ENCODE peak calls at places on chromosomes 1 and 21, in five cellular contexts. N, J, O, W and I are unnamed samples.

GRCh38 chr1:222754386-222755139 is 17.6 kb downstream of the FAM177B start:
- DNase-seq in J (no peak), N (no peak), W (no peak), O (no peak), I (no peak)

GRCh38 chr1:12541274-12542137 is 76.5 kb downstream of the DHRS3 start:
- DNase-seq in W (no peak), N (no peak), O (no peak), J (peak), I (no peak)

GRCh38 chr1:33410091-33410701 is 20.7 kb downstream of the PHC2 start:
- DNase-seq in N (no peak), W (no peak), J (no peak), O (no peak), I (no peak)

GRCh38 chr1:221863635-221864034 is 121.7 kb upstream of the DUSP10 start:
- DNase-seq in J (no peak), N (no peak), W (no peak), O (no peak), I (no peak)

GRCh38 chr1:178768423-178768822 is 43.4 kb downstream of the RALGPS2 start:
- DNase-seq in W (peak), O (peak), N (no peak), J (peak), I (peak)

GRCh38 chr1:151713044-151713443 is 3.6 kb downstream of the CELF3 start:
- DNase-seq in J (no peak), O (no peak), W (no peak), N (no peak), I (no peak)

GRCh38 chr1:10829965-10830515 is 33.6 kb upstream of the CASZ1 start:
- DNase-seq in J (no peak), O (no peak), W (no peak), N (no peak), I (no peak)

GRCh38 chr1:54937469-54937868 is 43.0 kb upstream of the TMEM61 start:
- DNase-seq in W (no peak), N (no peak), O (no peak), J (no peak), I (no peak)

GRCh38 chr1:19861034-19861433 is 21.2 kb upstream of the OTUD3 start:
- DNase-seq in N (no peak), J (peak), O (no peak), W (no peak), I (no peak)

GRCh38 chr1:39576016-39576657 is 453 bp downstream of the PABPC4 start:
- DNase-seq in N (no peak), J (no peak), O (no peak), W (no peak), I (no peak)

GRCh38 chr1:168842916-168843315 is 113.9 kb upstream of the DPT start:
- DNase-seq in J (no peak), W (no peak), O (no peak), N (no peak), I (no peak)

GRCh38 chr1:235015291-235015990 is 113.2 kb downstream of the TOMM20 start:
- DNase-seq in N (peak), J (no peak), W (no peak), O (no peak), I (no peak)

GRCh38 chr1:226608699-226609505 is 60.3 kb downstream of the STUM start:
- DNase-seq in J (peak), O (peak), W (peak), N (no peak), I (peak)

GRCh38 chr1:20237646-20238045 is 51.3 kb upstream of the PLA2G2C start:
- DNase-seq in O (no peak), W (no peak), J (no peak), N (no peak), I (no peak)

GRCh38 chr1:3320246-3321152 is 134.0 kb upstream of the ARHGEF16 start:
- DNase-seq in J (no peak), O (no peak), W (peak), N (no peak), I (peak)

GRCh38 chr21:25561668-25562641 is 45.3 kb downstream of the MRPL39 start:
- DNase-seq in O (peak), J (no peak), W (no peak), N (peak), I (no peak)

GRCh38 chr21:44710756-44711326 is 531 bp downstream of the TSPEAR start:
- DNase-seq in O (peak), J (no peak), W (no peak), N (no peak), I (no peak)

GRCh38 chr1:116457944-116458343 is 84.9 kb downstream of the ATP1A1 start:
- DNase-seq in J (no peak), O (no peak), W (no peak), N (no peak), I (no peak)

GRCh38 chr1:154411525-154411924 is 6.4 kb downstream of the IL6R start:
- DNase-seq in W (no peak), O (no peak), J (no peak), N (no peak), I (no peak)

GRCh38 chr21:27108228-27108627 is 141.3 kb upstream of the ADAMTS5 start:
- DNase-seq in O (no peak), N (no peak), J (no peak), W (no peak), I (no peak)

GRCh38 chr1:161511756-161512060 is 6.5 kb downstream of the FCGR2A start:
- DNase-seq in W (no peak), O (no peak), J (no peak), N (no peak), I (no peak)

GRCh38 chr21:20591294-20591693 is 406.9 kb upstream of the NCAM2 start:
- DNase-seq in O (no peak), W (no peak), J (no peak), N (no peak), I (no peak)

GRCh38 chr1:80453775-80454174 is 1347.0 kb upstream of the ADGRL2 start:
- DNase-seq in O (no peak), N (no peak), J (no peak), W (no peak), I (no peak)

GRCh38 chr1:17350053-17350452 is 21.9 kb upstream of the PADI6 start:
- DNase-seq in O (no peak), J (no peak), N (no peak), W (no peak), I (no peak)

GRCh38 chr1:156608981-156609380 is 7.7 kb upstream of the GPATCH4 start:
- DNase-seq in N (no peak), J (peak), W (no peak), O (peak), I (no peak)
- TF ChIP-seq SRF in N (no peak), J (no peak), W (no peak), O (no peak), I (no peak)

DNA sequence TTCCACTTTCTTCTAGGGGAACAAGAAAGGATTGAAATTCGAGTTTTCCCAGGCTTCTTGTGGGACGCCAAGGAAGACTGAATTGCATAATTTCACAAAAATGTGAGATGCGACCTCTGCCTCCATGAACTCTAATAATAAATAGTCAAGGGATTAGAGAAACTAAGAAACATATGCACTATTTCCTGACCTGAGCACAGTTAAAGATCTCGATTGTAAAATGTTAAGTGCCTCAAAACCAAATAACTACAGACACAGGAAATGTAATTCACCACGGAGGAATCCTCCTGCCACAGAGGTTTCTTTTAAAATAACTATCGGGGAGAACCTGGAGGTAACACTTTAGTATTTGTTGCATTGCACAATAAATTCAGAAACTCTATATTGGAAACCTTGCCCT is 117.3 kb upstream of the MARK1 start:
- DNase-seq in W (no peak), J (no peak), N (no peak), O (no peak), I (no peak)
- H2AFZ ChIP-seq in W (no peak), J (no peak), N (no peak), O (no peak), I (no peak)

GRCh38 chr1:203797948-203798347 is 2.5 kb downstream of the ZBED6 start:
- DNase-seq in J (peak), N (no peak), W (no peak), O (no peak), I (peak)
- TF ChIP-seq SRF in J (no peak), N (no peak), W (no peak), O (no peak), I (no peak)

DNA sequence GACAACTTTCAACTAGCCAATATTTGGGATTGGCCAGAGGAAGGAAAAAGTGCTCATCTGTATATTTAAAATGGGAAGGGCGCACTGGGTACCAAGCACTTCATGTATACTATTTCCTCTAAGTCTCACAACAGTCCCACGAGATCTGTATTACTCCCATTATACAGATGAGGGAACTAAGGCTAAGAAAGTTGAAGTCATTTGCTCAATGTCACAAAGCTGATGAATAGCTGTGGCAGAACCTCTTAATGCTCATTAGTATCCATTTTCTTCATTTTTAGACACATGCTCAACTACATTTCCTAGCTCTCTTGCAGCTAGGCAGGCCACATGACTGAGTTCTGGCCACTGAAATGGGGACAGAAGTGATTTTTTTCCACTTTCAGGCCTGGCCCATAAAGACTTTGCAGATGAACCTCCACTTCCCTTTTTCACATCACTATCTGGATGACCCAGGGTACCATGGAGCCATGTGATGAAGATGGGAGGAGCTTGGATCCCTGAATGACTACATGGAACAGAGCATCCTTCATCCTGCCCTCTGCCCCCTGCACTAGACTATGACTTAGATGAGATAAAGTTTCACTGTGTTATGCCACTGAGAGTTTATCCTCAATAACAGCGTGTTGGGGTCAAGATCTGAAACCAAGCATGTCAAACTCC is 31.8 kb downstream of the ATF3 start:
- DNase-seq in W (no peak), O (no peak), J (peak), N (no peak), I (no peak)
- H2AFZ ChIP-seq in W (no peak), O (no peak), J (no peak), N (no peak), I (no peak)

DNA sequence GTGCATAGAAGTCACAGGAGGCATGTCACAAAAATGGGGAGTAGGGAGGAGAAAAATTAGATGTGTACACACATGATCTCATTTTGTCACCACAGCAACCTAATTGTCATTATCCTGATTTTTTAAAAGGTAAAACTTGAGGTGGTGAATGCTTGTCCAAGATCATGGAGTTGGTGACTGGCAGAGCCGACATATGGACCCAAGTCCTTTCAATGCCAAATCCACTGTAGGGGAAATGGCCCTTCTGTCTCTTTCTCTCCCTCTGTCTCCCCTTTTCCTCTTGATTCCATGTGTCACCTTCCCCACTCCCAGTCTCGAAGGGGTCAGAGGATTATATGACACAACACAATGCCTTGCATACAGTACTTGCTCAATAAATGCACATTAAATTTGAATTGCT is 65.7 kb upstream of the JUN start:
- DNase-seq in O (no peak), N (no peak), J (no peak), W (no peak), I (no peak)
- TF ChIP-seq SRF in O (no peak), N (no peak), J (no peak), W (no peak), I (no peak)

GRCh38 chr1:204975568-204976235 is 67.3 kb upstream of the CNTN2 start:
- DNase-seq in N (no peak), W (peak), J (peak), O (peak), I (peak)
- H2AFZ ChIP-seq in N (peak), W (no peak), J (no peak), O (no peak), I (no peak)